ENCODE peak calls at places on chromosome 15, in eight cellular contexts. Q, U, C, K, L, M, R and W are unnamed samples.

GRCh38 chr15:86491118-86491517 is 411.4 kb downstream of the AGBL1 start:
- DNase-seq in Q (no peak), U (no peak), C (peak), K (no peak), L (no peak), M (no peak), R (no peak), W (no peak)

GRCh38 chr15:27679621-27680521 is 419.2 kb downstream of the OCA2 start:
- DNase-seq in Q (no peak), U (no peak), C (no peak), K (no peak), L (no peak), M (no peak), R (no peak), W (no peak)

GRCh38 chr15:90497912-90498311 is 31.8 kb upstream of the CRTC3 start:
- DNase-seq in Q (no peak), U (no peak), C (no peak), K (no peak), L (no peak), M (no peak), R (peak), W (no peak)

GRCh38 chr15:63528138-63528659 is 23.8 kb downstream of the USP3 start:
- DNase-seq in Q (no peak), U (no peak), C (no peak), K (no peak), L (no peak), M (no peak), R (no peak), W (no peak)

GRCh38 chr15:66752078-66752477 is 50.0 kb downstream of the SMAD6 start:
- DNase-seq in Q (no peak), U (no peak), C (no peak), K (no peak), L (no peak), M (no peak), R (no peak), W (no peak)

GRCh38 chr15:43749690-43750345 is 3.6 kb downstream of the PDIA3 start:
- DNase-seq in Q (peak), U (no peak), C (peak), K (no peak), L (no peak), M (no peak), R (no peak), W (no peak)

GRCh38 chr15:68797157-68797556 is 23.5 kb downstream of the ANP32A start:
- DNase-seq in Q (no peak), U (no peak), C (peak), K (no peak), L (no peak), M (no peak), R (no peak), W (no peak)

GRCh38 chr15:77497108-77497737 is 76.5 kb downstream of the HMG20A start:
- DNase-seq in Q (no peak), U (peak), C (no peak), K (no peak), L (peak), M (peak), R (no peak), W (peak)

GRCh38 chr15:27480141-27480530 is 509.2 kb downstream of the GABRG3 start:
- DNase-seq in Q (no peak), U (no peak), C (no peak), K (no peak), L (no peak), M (no peak), R (no peak), W (no peak)

GRCh38 chr15:68429691-68430470 is 2.1 kb downstream of the ITGA11 start:
- DNase-seq in Q (no peak), U (no peak), C (no peak), K (no peak), L (no peak), M (no peak), R (no peak), W (no peak)

GRCh38 chr15:31275331-31276262 is 51.0 kb upstream of the KLF13 start:
- DNase-seq in Q (peak), U (no peak), C (no peak), K (no peak), L (no peak), M (no peak), R (no peak), W (no peak)

GRCh38 chr15:73900129-73900712 is 26.0 kb upstream of the LOXL1 start:
- DNase-seq in Q (no peak), U (no peak), C (no peak), K (no peak), L (no peak), M (no peak), R (no peak), W (peak)

GRCh38 chr15:45549831-45550230 is 27.3 kb upstream of the SLC30A4 start:
- DNase-seq in Q (no peak), U (no peak), C (no peak), K (no peak), L (no peak), M (no peak), R (peak), W (no peak)

GRCh38 chr15:94584833-94585244 is 353.5 kb downstream of the MCTP2 start:
- DNase-seq in Q (no peak), U (peak), C (peak), K (no peak), L (no peak), M (no peak), R (no peak), W (no peak)

GRCh38 chr15:62099171-62099601 is 32.4 kb downstream of the C2CD4A start:
- DNase-seq in Q (no peak), U (peak), C (no peak), K (no peak), L (no peak), M (no peak), R (no peak), W (no peak)

GRCh38 chr15:34331809-34332208 is 5.8 kb downstream of the SLC12A6 start:
- DNase-seq in Q (no peak), U (no peak), C (peak), K (no peak), L (no peak), M (no peak), R (no peak), W (no peak)

GRCh38 chr15:67105065-67105951 is 39.9 kb downstream of the SMAD3 start:
- DNase-seq in Q (no peak), U (peak), C (no peak), K (no peak), L (peak), M (no peak), R (peak), W (no peak)

GRCh38 chr15:89090791-89091666 is 2.8 kb downstream of the ABHD2 start:
- DNase-seq in Q (peak), U (peak), C (peak), K (no peak), L (peak), M (peak), R (peak), W (no peak)

GRCh38 chr15:90836296-90836871 is 32.0 kb upstream of the FURIN start:
- DNase-seq in Q (no peak), U (peak), C (no peak), K (no peak), L (no peak), M (no peak), R (no peak), W (no peak)

GRCh38 chr15:68304611-68305337 is 27.2 kb downstream of the FEM1B start:
- DNase-seq in Q (no peak), U (no peak), C (no peak), K (no peak), L (no peak), M (no peak), R (peak), W (no peak)

GRCh38 chr15:30903497-30904187 is at the start of gene FAN1:
- DNase-seq in Q (peak), U (peak), C (peak), K (peak), L (peak), M (peak), R (peak), W (no peak)

GRCh38 chr15:50828610-50829206 is 63.2 kb upstream of the SPPL2A start:
- DNase-seq in Q (no peak), U (peak), C (no peak), K (no peak), L (peak), M (no peak), R (peak), W (no peak)

GRCh38 chr15:30008156-30008555 is 74.6 kb upstream of the GOLGA8J start:
- DNase-seq in Q (no peak), U (no peak), C (no peak), K (no peak), L (no peak), M (no peak), R (no peak), W (no peak)

GRCh38 chr15:80567721-80568157 is 127.4 kb upstream of the ABHD17C start:
- DNase-seq in Q (no peak), U (peak), C (peak), K (no peak), L (no peak), M (peak), R (peak), W (no peak)

GRCh38 chr15:64527263-64527984 is 67.0 kb downstream of the ZNF609 start:
- DNase-seq in Q (no peak), U (peak), C (no peak), K (no peak), L (no peak), M (no peak), R (peak), W (no peak)

GRCh38 chr15:68375716-68376220 is 56.2 kb downstream of the ITGA11 start:
- DNase-seq in Q (no peak), U (no peak), C (no peak), K (no peak), L (no peak), M (no peak), R (no peak), W (no peak)

GRCh38 chr15:89184367-89184766 is 37.0 kb downstream of the RLBP1 start:
- DNase-seq in Q (no peak), U (no peak), C (no peak), K (no peak), L (no peak), M (no peak), R (no peak), W (no peak)

DNA sequence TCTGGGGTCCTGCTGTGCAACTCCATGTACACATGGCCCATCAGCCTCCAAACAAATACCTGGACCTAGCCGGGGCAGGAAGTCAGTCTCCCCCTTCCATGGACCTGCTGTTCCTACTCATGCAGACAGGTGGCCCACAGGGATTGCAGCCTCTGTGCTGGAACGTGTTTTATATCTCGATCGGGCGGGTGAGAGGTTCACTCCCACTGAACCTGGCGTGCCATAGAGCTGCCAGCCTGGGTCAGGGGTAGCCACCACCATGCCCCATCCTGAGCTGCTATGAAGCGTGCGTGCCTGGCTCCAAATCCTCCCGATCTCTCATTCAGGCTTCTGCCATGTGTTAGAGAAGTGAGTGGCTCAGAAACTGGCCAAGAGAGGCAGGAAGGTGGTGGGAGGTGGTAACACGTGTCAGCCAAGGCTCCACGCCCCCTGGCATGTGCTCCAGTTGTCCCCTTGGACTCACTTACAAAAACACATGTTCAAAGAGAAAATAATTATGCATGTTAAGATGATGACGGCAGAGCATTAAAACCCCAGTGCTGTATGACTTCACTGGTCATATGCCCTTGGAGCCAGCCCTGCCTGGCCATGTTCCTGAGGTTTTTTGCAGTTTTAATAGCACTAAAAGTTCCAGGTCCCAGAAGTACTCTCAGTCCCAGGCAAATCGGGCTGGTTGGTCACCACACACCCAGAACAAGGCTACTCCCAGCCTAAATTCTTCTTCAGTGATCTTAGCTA is 30.6 kb downstream of the CTSH start:
- DNase-seq in Q (no peak), U (no peak), C (no peak), K (no peak), L (peak), M (peak), R (peak), W (no peak)
- TF ChIP-seq CTCF in Q (no peak), U (peak), C (peak), K (peak), L (peak), M (peak), R (peak), W (peak)

GRCh38 chr15:38189651-38190280 is 62.9 kb upstream of the SPRED1 start:
- DNase-seq in Q (no peak), U (no peak), C (no peak), K (no peak), L (no peak), M (no peak), R (peak), W (no peak)

GRCh38 chr15:38190501-38190900 is 62.1 kb upstream of the SPRED1 start:
- DNase-seq in Q (no peak), U (no peak), C (no peak), K (no peak), L (no peak), M (no peak), R (peak), W (no peak)

GRCh38 chr15:38182900-38183299 is 69.7 kb upstream of the SPRED1 start:
- DNase-seq in Q (no peak), U (no peak), C (no peak), K (no peak), L (no peak), M (no peak), R (no peak), W (no peak)

GRCh38 chr15:38187646-38188313 is 64.9 kb upstream of the SPRED1 start:
- DNase-seq in Q (no peak), U (no peak), C (no peak), K (no peak), L (no peak), M (no peak), R (no peak), W (no peak)

DNA sequence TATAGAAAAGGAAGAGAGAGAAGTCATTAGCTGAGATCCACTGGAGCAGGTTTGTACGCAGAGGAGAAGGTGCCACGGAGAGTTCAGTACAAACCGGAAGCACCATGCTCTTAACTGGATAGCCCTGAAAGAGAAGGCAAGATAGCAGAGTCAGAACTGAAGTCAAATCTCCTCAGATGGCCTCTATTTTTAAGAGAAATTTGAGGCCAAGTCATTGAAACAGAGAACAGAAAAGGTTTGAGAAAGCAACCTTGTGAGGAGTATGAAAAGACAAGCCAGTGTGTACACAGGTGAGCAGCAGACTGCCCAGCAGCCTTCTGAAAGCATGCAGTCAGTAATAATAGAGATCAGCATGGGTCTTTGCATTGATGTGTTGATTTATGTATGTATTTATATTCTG is 66.1 kb upstream of the SPRED1 start:
- DNase-seq in Q (no peak), U (no peak), C (no peak), K (no peak), L (no peak), M (no peak), R (no peak), W (no peak)
- TF ChIP-seq CTCF in Q (no peak), U (no peak), C (no peak), K (no peak), L (no peak), M (no peak), R (no peak), W (no peak)

GRCh38 chr15:39331584-39331983 is 249.3 kb upstream of the THBS1 start:
- DNase-seq in Q (no peak), U (no peak), C (no peak), K (no peak), L (no peak), M (no peak), R (peak), W (no peak)

GRCh38 chr15:39336926-39337325 is 244.0 kb upstream of the THBS1 start:
- DNase-seq in Q (no peak), U (peak), C (no peak), K (no peak), L (no peak), M (no peak), R (no peak), W (no peak)

GRCh38 chr15:39338251-39338650 is 242.6 kb upstream of the THBS1 start:
- DNase-seq in Q (no peak), U (no peak), C (no peak), K (no peak), L (no peak), M (no peak), R (no peak), W (no peak)

GRCh38 chr15:39332846-39333245 is 248.0 kb upstream of the THBS1 start:
- DNase-seq in Q (no peak), U (no peak), C (no peak), K (no peak), L (no peak), M (no peak), R (no peak), W (no peak)

GRCh38 chr15:39333393-39333792 is 247.5 kb upstream of the THBS1 start:
- DNase-seq in Q (no peak), U (no peak), C (no peak), K (no peak), L (no peak), M (no peak), R (no peak), W (no peak)
- TF ChIP-seq CTCF in Q (no peak), U (no peak), C (no peak), K (no peak), L (no peak), M (no peak), R (no peak), W (no peak)

GRCh38 chr15:98568382-98569017 is 79.8 kb upstream of the IGF1R start:
- DNase-seq in Q (no peak), U (peak), C (no peak), K (no peak), L (no peak), M (no peak), R (no peak), W (no peak)
- TF ChIP-seq CTCF in Q (no peak), U (peak), C (peak), K (no peak), L (peak), M (no peak), R (peak), W (peak)

GRCh38 chr15:59997070-59997701 is 6.9 kb upstream of the FOXB1 start:
- DNase-seq in Q (no peak), U (no peak), C (peak), K (no peak), L (no peak), M (no peak), R (no peak), W (no peak)
- TF ChIP-seq CTCF in Q (no peak), U (no peak), C (peak), K (no peak), L (no peak), M (no peak), R (peak), W (no peak)

GRCh38 chr15:36605626-36606263 is 26.3 kb downstream of the CDIN1 start:
- DNase-seq in Q (no peak), U (peak), C (no peak), K (no peak), L (no peak), M (no peak), R (no peak), W (no peak)
- TF ChIP-seq CTCF in Q (no peak), U (no peak), C (no peak), K (no peak), L (no peak), M (no peak), R (no peak), W (no peak)

GRCh38 chr15:40928975-40929729 is at the start of gene DLL4:
- DNase-seq in Q (no peak), U (peak), C (peak), K (no peak), L (peak), M (no peak), R (peak), W (no peak)
- TF ChIP-seq CTCF in Q (no peak), U (no peak), C (no peak), K (no peak), L (no peak), M (no peak), R (no peak), W (no peak)

GRCh38 chr15:25501828-25502446 is 63.1 kb upstream of the UBE3A start:
- DNase-seq in Q (no peak), U (peak), C (peak), K (no peak), L (no peak), M (no peak), R (no peak), W (no peak)
- TF ChIP-seq CTCF in Q (peak), U (peak), C (peak), K (peak), L (peak), M (peak), R (peak), W (peak)

GRCh38 chr15:101635944-101636727 is 16.0 kb downstream of the TM2D3 start:
- DNase-seq in Q (no peak), U (no peak), C (no peak), K (no peak), L (no peak), M (no peak), R (no peak), W (no peak)

GRCh38 chr15:101637549-101638318 is 14.4 kb downstream of the TM2D3 start:
- DNase-seq in Q (no peak), U (no peak), C (no peak), K (no peak), L (no peak), M (no peak), R (peak), W (no peak)

GRCh38 chr15:101637038-101637437 is 15.1 kb downstream of the TM2D3 start:
- DNase-seq in Q (no peak), U (no peak), C (no peak), K (no peak), L (no peak), M (no peak), R (no peak), W (no peak)

DNA sequence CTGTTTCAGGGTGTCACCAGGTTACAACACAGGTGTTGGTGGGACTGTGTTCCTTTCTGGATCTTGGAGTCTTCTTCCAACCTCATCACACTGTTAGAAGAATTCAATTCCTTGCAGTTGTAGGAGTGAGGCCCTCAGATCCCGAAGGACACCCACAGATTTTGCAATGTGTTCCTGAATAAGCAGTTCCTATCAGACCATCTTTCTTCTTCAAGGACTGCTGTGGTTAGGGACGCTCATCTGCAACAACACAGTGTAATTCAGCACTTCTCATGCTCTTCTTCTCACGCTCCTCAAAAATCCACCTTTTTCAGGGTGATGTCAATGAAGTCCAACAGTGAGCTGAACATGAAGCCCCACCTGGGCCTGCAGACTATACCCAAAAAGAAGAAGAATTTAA is 18.8 kb downstream of the TM2D3 start:
- DNase-seq in Q (no peak), U (no peak), C (no peak), K (no peak), L (no peak), M (no peak), R (no peak), W (no peak)
- TF ChIP-seq CTCF in Q (no peak), U (no peak), C (no peak), K (no peak), L (no peak), M (no peak), R (no peak), W (no peak)